ENCODE peak calls at places on chromosomes 3 and 15, in seven cellular contexts. One of them, this sample, is unnamed.
A peak's percentile ranks its signal among the peaks of the same experiment; 100 is the strongest.

GRCh38 chr15:41104234-41104633 is 11.8 kb downstream of the INO80 start:
- DNase-seq in fibroblast of pulmonary artery: peak; percentile 64
- DNase-seq in hippocampal formation: no peak
- DNase-seq in cardiac muscle cell: peak; percentile 61
- DNase-seq in HepG2: no peak
- DNase-seq in GM10248: no peak
- DNase-seq in sciatic nerve: no peak
- DNase-seq in this sample: no peak

GRCh38 chr3:127209155-127209839 is 16.4 kb downstream of the PRR23E start:
- DNase-seq in fibroblast of pulmonary artery: no peak
- DNase-seq in GM10248: peak; percentile 14
- DNase-seq in hippocampal formation: no peak
- DNase-seq in cardiac muscle cell: no peak
- DNase-seq in HepG2: no peak
- DNase-seq in sciatic nerve: no peak
- DNase-seq in this sample: no peak

GRCh38 chr15:27601239-27601942 is 497.7 kb downstream of the OCA2 start:
- DNase-seq in sciatic nerve: no peak
- DNase-seq in HepG2: no peak
- DNase-seq in hippocampal formation: no peak
- DNase-seq in fibroblast of pulmonary artery: no peak
- DNase-seq in cardiac muscle cell: no peak
- DNase-seq in GM10248: no peak
- DNase-seq in this sample: no peak

GRCh38 chr3:127556565-127556964 is 34.0 kb downstream of the TPRA1 start:
- DNase-seq in HepG2: no peak
- DNase-seq in fibroblast of pulmonary artery: no peak
- DNase-seq in cardiac muscle cell: no peak
- DNase-seq in sciatic nerve: no peak
- DNase-seq in GM10248: no peak
- DNase-seq in hippocampal formation: no peak
- DNase-seq in this sample: no peak

GRCh38 chr3:87057474-87057873 is 66.5 kb upstream of the VGLL3 start:
- DNase-seq in cardiac muscle cell: no peak
- DNase-seq in HepG2: no peak
- DNase-seq in hippocampal formation: no peak
- DNase-seq in GM10248: no peak
- DNase-seq in sciatic nerve: no peak
- DNase-seq in fibroblast of pulmonary artery: no peak
- DNase-seq in this sample: no peak

GRCh38 chr3:63993653-63994079 is 29.6 kb downstream of the PSMD6 start:
- DNase-seq in cardiac muscle cell: peak; percentile 89
- DNase-seq in hippocampal formation: peak; percentile 71
- DNase-seq in fibroblast of pulmonary artery: peak; percentile 86
- DNase-seq in GM10248: peak; percentile 70
- DNase-seq in HepG2: peak; percentile 50
- DNase-seq in sciatic nerve: peak; percentile 75
- DNase-seq in this sample: peak; percentile 28

GRCh38 chr3:106728315-106728821 is 648.9 kb upstream of the CCDC54 start:
- DNase-seq in HepG2: no peak
- DNase-seq in hippocampal formation: no peak
- DNase-seq in sciatic nerve: no peak
- DNase-seq in fibroblast of pulmonary artery: peak; percentile 98
- DNase-seq in GM10248: no peak
- DNase-seq in cardiac muscle cell: peak; percentile 97
- DNase-seq in this sample: no peak

GRCh38 chr15:66573719-66574641 is 8.2 kb upstream of the LCTL start:
- DNase-seq in fibroblast of pulmonary artery: peak; percentile 64
- DNase-seq in cardiac muscle cell: peak; percentile 68
- DNase-seq in sciatic nerve: no peak
- DNase-seq in GM10248: no peak
- DNase-seq in hippocampal formation: no peak
- DNase-seq in HepG2: no peak
- DNase-seq in this sample: no peak

GRCh38 chr3:102091358-102091757 is 242.0 kb downstream of the NFKBIZ start:
- DNase-seq in GM10248: no peak
- DNase-seq in cardiac muscle cell: no peak
- DNase-seq in hippocampal formation: no peak
- DNase-seq in HepG2: no peak
- DNase-seq in fibroblast of pulmonary artery: no peak
- DNase-seq in sciatic nerve: no peak
- DNase-seq in this sample: no peak

GRCh38 chr15:74781673-74782595 is at the start of gene CSK:
- DNase-seq in HepG2: no peak
- DNase-seq in sciatic nerve: peak; percentile 83
- DNase-seq in hippocampal formation: peak; percentile 47
- DNase-seq in cardiac muscle cell: peak; percentile 76
- DNase-seq in GM10248: peak; percentile 87
- DNase-seq in fibroblast of pulmonary artery: peak; percentile 66
- DNase-seq in this sample: peak; percentile 71

GRCh38 chr15:53458736-53459135 is 300.7 kb downstream of the WDR72 start:
- DNase-seq in HepG2: peak; percentile 28
- DNase-seq in cardiac muscle cell: no peak
- DNase-seq in GM10248: no peak
- DNase-seq in sciatic nerve: no peak
- DNase-seq in hippocampal formation: no peak
- DNase-seq in fibroblast of pulmonary artery: no peak
- DNase-seq in this sample: no peak